ENCODE peak calls at places on chromosome 11, in ten cellular contexts. D is posterior vena cava, Q is brain microvascular endothelial cell, U is HCT116, T is progenitor cell of endocrine pancreas, C is GM04504, M is esophagus squamous epithelium, F is left lung, L is mucosa of descending colon, W is fibroblast of mammary gland. A is an unnamed sample.
A peak's percentile ranks its signal among the peaks of the same experiment; 100 is the strongest.

GRCh38 chr11:12606597-12606996 is 67.6 kb upstream of the TEAD1 start:
- DNase-seq in D (no peak), Q (peak; percentile 58), U (no peak), T (no peak), C (peak; percentile 83), M (no peak), F (no peak), L (no peak), W (peak; percentile 93), A (no peak)

GRCh38 chr11:76835030-76835429 is 25.7 kb upstream of the ACER3 start:
- DNase-seq in D (no peak), Q (no peak), U (no peak), T (no peak), C (no peak), M (no peak), F (no peak), L (no peak), W (no peak), A (no peak)

GRCh38 chr11:14424096-14424495 is 65.1 kb upstream of the RRAS2 start:
- DNase-seq in D (no peak), Q (no peak), U (no peak), T (no peak), C (no peak), M (no peak), F (no peak), L (no peak), W (peak; percentile 82), A (no peak)

GRCh38 chr11:62108017-62108750 is 15.6 kb upstream of the INCENP start:
- DNase-seq in D (no peak), Q (peak; percentile 24), U (peak; percentile 59), T (no peak), C (no peak), M (no peak), F (no peak), L (no peak), W (peak; percentile 75), A (no peak)

GRCh38 chr11:133052537-133052936 is 479.8 kb downstream of the OPCML start:
- DNase-seq in D (no peak), Q (no peak), U (no peak), T (no peak), C (no peak), M (no peak), F (no peak), L (no peak), W (no peak), A (no peak)

GRCh38 chr11:114193730-114194674 is 102.2 kb upstream of the NNMT start:
- DNase-seq in D (no peak), Q (no peak), U (no peak), T (no peak), C (no peak), M (no peak), F (no peak), L (no peak), W (peak; percentile 49), A (no peak)

GRCh38 chr11:97471480-97471879 is 1081.7 kb downstream of the JRKL start:
- DNase-seq in D (peak; percentile 60), Q (no peak), U (no peak), T (no peak), C (no peak), M (no peak), F (no peak), L (no peak), W (no peak), A (no peak)

GRCh38 chr11:6268811-6269210 is 9.2 kb downstream of the CCKBR start:
- DNase-seq in D (no peak), Q (no peak), U (no peak), T (no peak), C (no peak), M (no peak), F (no peak), L (no peak), W (peak; percentile 46), A (no peak)

GRCh38 chr11:12802418-12803085 is 128.3 kb downstream of the TEAD1 start:
- DNase-seq in D (peak; percentile 75), Q (peak; percentile 79), U (peak; percentile 97), T (no peak), C (no peak), M (no peak), F (peak; percentile 88), L (peak; percentile 88), W (peak; percentile 58), A (peak; percentile 92)

GRCh38 chr11:94595061-94595460 is 27.9 kb downstream of the PIWIL4 start:
- DNase-seq in D (no peak), Q (no peak), U (no peak), T (no peak), C (no peak), M (no peak), F (no peak), L (no peak), W (no peak), A (no peak)

GRCh38 chr11:61685611-61685955 is 5.4 kb downstream of the DAGLA start:
- DNase-seq in D (no peak), Q (no peak), U (no peak), T (no peak), C (no peak), M (no peak), F (no peak), L (no peak), W (no peak), A (no peak)

GRCh38 chr11:77052531-77052930 is 14.2 kb upstream of the CAPN5 start:
- DNase-seq in D (no peak), Q (no peak), U (no peak), T (no peak), C (no peak), M (no peak), F (no peak), L (no peak), W (no peak), A (no peak)

GRCh38 chr11:5600374-5600851 is 4.0 kb downstream of the TRIM6 start:
- DNase-seq in D (peak; percentile 91), Q (peak; percentile 88), U (peak; percentile 81), T (peak; percentile 30), C (no peak), M (no peak), F (peak; percentile 77), L (peak; percentile 55), W (peak; percentile 66), A (no peak)

A was measured in keratinocyte.